ENCODE peak calls at places on chromosomes 1 and 21, in eight cellular contexts. I, A, H, Q, O, K, E and M are unnamed samples.

GRCh38 chr1:91736999-91737615 is 148.8 kb downstream of the TGFBR3 start:
- DNase-seq in H (peak), O (no peak), K (no peak), A (no peak), I (peak), Q (peak), E (no peak), M (peak)

GRCh38 chr1:3774503-3775247 is 2.1 kb downstream of the SMIM1 start:
- DNase-seq in Q (no peak), I (no peak), O (no peak), A (no peak), K (no peak), H (no peak), E (no peak), M (no peak)

GRCh38 chr1:220528049-220528678 is at the start of gene MARK1:
- DNase-seq in A (peak), H (peak), K (no peak), O (no peak), I (peak), E (peak), Q (peak), M (peak)

GRCh38 chr1:10621906-10622305 is 147.2 kb downstream of the PEX14 start:
- DNase-seq in I (no peak), A (no peak), H (no peak), Q (no peak), K (no peak), E (peak), O (no peak), M (no peak)

GRCh38 chr1:244052011-244052727 is 1.1 kb downstream of the ZBTB18 start:
- DNase-seq in Q (no peak), A (no peak), K (no peak), I (no peak), E (no peak), O (no peak), H (no peak), M (no peak)

GRCh38 chr1:205812271-205812877 is 624 bp downstream of the SLC41A1 start:
- DNase-seq in A (peak), I (no peak), K (no peak), E (no peak), H (peak), Q (peak), O (peak), M (peak)

GRCh38 chr1:198679535-198680173 is 40.8 kb downstream of the PTPRC start:
- DNase-seq in A (no peak), O (no peak), Q (no peak), H (no peak), K (peak), E (no peak), I (no peak), M (no peak)

GRCh38 chr1:30756545-30757195 is 904 bp downstream of the LAPTM5 start:
- DNase-seq in Q (peak), I (peak), H (peak), K (peak), O (peak), A (peak), E (no peak), M (peak)

GRCh38 chr1:155044812-155045690 is 6.1 kb upstream of the ADAM15 start:
- DNase-seq in A (peak), K (no peak), H (peak), E (peak), I (peak), Q (peak), O (peak), M (peak)

GRCh38 chr1:179298952-179299351 is 5.4 kb downstream of the SOAT1 start:
- DNase-seq in Q (no peak), A (no peak), I (no peak), H (no peak), O (peak), K (no peak), E (no peak), M (no peak)

GRCh38 chr1:232968965-232969364 is 18.6 kb downstream of the NTPCR start:
- DNase-seq in A (peak), I (peak), E (no peak), K (no peak), O (peak), Q (no peak), H (no peak), M (no peak)

GRCh38 chr1:24903011-24903461 is 27.0 kb downstream of the RUNX3 start:
- DNase-seq in Q (no peak), I (no peak), O (no peak), E (no peak), K (no peak), H (no peak), A (no peak), M (no peak)

GRCh38 chr1:40980453-40981121 is 1.1 kb downstream of the CTPS1 start:
- DNase-seq in E (no peak), I (peak), K (peak), H (no peak), A (no peak), Q (peak), O (peak), M (peak)

GRCh38 chr1:197173571-197174482 is 27.4 kb upstream of the ASPM start:
- DNase-seq in H (no peak), K (no peak), Q (peak), O (no peak), E (no peak), I (peak), A (no peak), M (no peak)

GRCh38 chr1:115123116-115123515 is 33.8 kb upstream of the TSPAN2 start:
- DNase-seq in A (no peak), Q (no peak), I (no peak), K (no peak), H (no peak), E (no peak), O (no peak), M (no peak)

GRCh38 chr21:17003221-17003620 is 509.6 kb upstream of the CXADR start:
- DNase-seq in E (no peak), H (no peak), I (peak), O (no peak), A (no peak), K (no peak), Q (no peak), M (no peak)

GRCh38 chr1:6350416-6351088 is 43.0 kb downstream of the ACOT7 start:
- DNase-seq in O (no peak), K (no peak), A (peak), H (no peak), I (peak), Q (peak), E (peak), M (peak)

GRCh38 chr1:19367584-19368041 is 55.5 kb downstream of the SLC66A1 start:
- DNase-seq in O (no peak), A (no peak), Q (peak), E (no peak), I (peak), H (no peak), K (no peak), M (no peak)

GRCh38 chr1:208185801-208186201 is 58.4 kb downstream of the PLXNA2 start:
- DNase-seq in A (no peak), Q (no peak), K (no peak), E (no peak), O (no peak), H (no peak), I (no peak), M (peak)

GRCh38 chr1:182149411-182149965 is 88.0 kb upstream of the ZNF648 start:
- DNase-seq in Q (no peak), E (no peak), O (no peak), I (peak), A (peak), H (no peak), K (no peak), M (peak)

GRCh38 chr1:177343445-177343844 is 172.7 kb downstream of the BRINP2 start:
- DNase-seq in H (no peak), E (no peak), K (no peak), O (no peak), Q (no peak), I (no peak), A (no peak), M (no peak)

GRCh38 chr1:44835738-44836675 is 7.0 kb downstream of the PTCH2 start:
- DNase-seq in K (peak), O (peak), E (peak), A (peak), Q (peak), I (peak), H (peak), M (peak)

DNA sequence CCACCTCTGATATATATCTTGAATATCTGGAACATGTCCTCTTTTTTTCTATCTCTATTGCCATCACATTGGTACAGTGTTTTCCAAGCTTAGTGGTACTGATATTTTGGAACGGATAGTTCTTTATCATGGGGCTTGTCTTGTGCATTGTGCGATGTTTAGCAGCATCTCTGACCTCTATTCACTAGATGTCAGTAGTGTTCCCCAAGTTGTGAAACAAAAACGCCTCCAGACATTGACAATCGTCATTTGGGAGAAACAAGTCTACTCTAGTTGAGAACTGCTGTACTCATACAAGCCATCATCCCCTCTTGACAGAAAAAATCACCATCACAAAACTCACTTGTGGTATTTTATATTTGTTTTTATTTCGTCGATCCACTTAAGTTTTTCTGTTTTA is 79.7 kb upstream of the CHODL start:
- DNase-seq in Q (peak), E (no peak), H (no peak), O (no peak), K (no peak), A (no peak), I (peak), M (peak)
- TF ChIP-seq CTCF in Q (no peak), E (no peak), H (no peak), O (peak), K (no peak), A (no peak), I (no peak), M (peak)

GRCh38 chr21:43775795-43776430 is at the start of gene CSTB:
- DNase-seq in A (peak), H (peak), K (peak), O (peak), I (peak), E (peak), Q (peak), M (peak)
- TF ChIP-seq CTCF in A (no peak), H (no peak), K (no peak), O (peak), I (no peak), E (no peak), Q (no peak), M (no peak)

GRCh38 chr21:30207252-30207579 is 8.7 kb downstream of the CLDN8 start:
- DNase-seq in Q (no peak), I (no peak), H (no peak), A (no peak), K (no peak), O (no peak), E (no peak), M (no peak)

GRCh38 chr21:30206551-30207251 is 9.2 kb downstream of the CLDN8 start:
- DNase-seq in H (no peak), A (no peak), I (peak), E (no peak), O (no peak), K (no peak), Q (peak), M (peak)

GRCh38 chr21:30209571-30209970 is 6.3 kb downstream of the CLDN8 start:
- DNase-seq in E (no peak), A (no peak), I (peak), K (no peak), H (no peak), Q (no peak), O (no peak), M (peak)
- TF ChIP-seq CTCF in E (no peak), A (no peak), I (peak), K (no peak), H (no peak), Q (no peak), O (no peak), M (peak)

GRCh38 chr21:45855248-45855801 is 126.2 kb upstream of the COL6A1 start:
- DNase-seq in O (no peak), H (no peak), K (no peak), Q (no peak), A (no peak), I (no peak), E (no peak), M (no peak)
- TF ChIP-seq CTCF in O (no peak), H (no peak), K (no peak), Q (no peak), A (no peak), I (no peak), E (no peak), M (no peak)